ENCODE peak calls at places on chromosomes 5 and 9, in four cellular contexts. W, S, C and I are unnamed samples.

GRCh38 chr5:158992104-158992740 is 107.5 kb downstream of the EBF1 start:
- DNase-seq in W (no peak), S (no peak), C (no peak), I (no peak)

GRCh38 chr5:32044904-32045303 is 129.2 kb downstream of the GOLPH3 start:
- DNase-seq in W (no peak), S (no peak), C (no peak), I (peak; percentile 97)

GRCh38 chr5:98543490-98543889 is 230.0 kb upstream of the RGMB start:
- DNase-seq in W (no peak), S (no peak), C (no peak), I (no peak)

GRCh38 chr9:134626141-134626423 is 15.5 kb upstream of the COL5A1 start:
- DNase-seq in W (no peak), S (no peak), C (no peak), I (no peak)

GRCh38 chr9:33464045-33464636 is 9.6 kb downstream of the NOL6 start:
- DNase-seq in W (no peak), S (no peak), C (no peak), I (no peak)

GRCh38 chr5:181160144-181160754 is 12.9 kb downstream of the OR2V2 start:
- DNase-seq in W (peak; percentile 72), S (peak; percentile 68), C (peak; percentile 89), I (peak; percentile 69)

GRCh38 chr5:66410056-66410455 is 186.1 kb upstream of the MAST4 start:
- DNase-seq in W (peak; percentile 73), S (no peak), C (no peak), I (no peak)

GRCh38 chr9:89359636-89360315 is 41.5 kb downstream of the SECISBP2 start:
- DNase-seq in W (no peak), S (no peak), C (no peak), I (no peak)

GRCh38 chr5:180908998-180909731 is 10.2 kb downstream of the BTNL8 start:
- DNase-seq in W (no peak), S (no peak), C (no peak), I (no peak)

GRCh38 chr9:86822414-86822813 is 124.9 kb downstream of the GAS1 start:
- DNase-seq in W (no peak), S (no peak), C (no peak), I (no peak)

GRCh38 chr9:86550411-86550810 is 196.2 kb upstream of the TUT7 start:
- DNase-seq in W (no peak), S (no peak), C (no peak), I (no peak)

GRCh38 chr5:79508794-79509193 is 5.1 kb downstream of the HOMER1 start:
- DNase-seq in W (no peak), S (no peak), C (no peak), I (no peak)

GRCh38 chr5:179455320-179455719 is 95.0 kb upstream of the RUFY1 start:
- DNase-seq in W (no peak), S (no peak), C (no peak), I (no peak)

GRCh38 chr5:31823477-31823876 is 184.5 kb downstream of the PDZD2 start:
- DNase-seq in W (no peak), S (no peak), C (no peak), I (no peak)

GRCh38 chr9:134691695-134692572 is 50.3 kb downstream of the COL5A1 start:
- DNase-seq in W (no peak), S (no peak), C (no peak), I (no peak)

GRCh38 chr5:168066536-168067208 is 224.8 kb upstream of the WWC1 start:
- DNase-seq in W (no peak), S (no peak), C (no peak), I (no peak)

GRCh38 chr5:56183507-56183906 is 49.6 kb downstream of the ANKRD55 start:
- DNase-seq in W (no peak), S (no peak), C (no peak), I (peak; percentile 62)

GRCh38 chr9:133889498-133890301 is 102.4 kb downstream of the VAV2 start:
- DNase-seq in W (peak; percentile 83), S (no peak), C (no peak), I (no peak)

GRCh38 chr9:27117489-27118135 is 8.6 kb downstream of the TEK start:
- DNase-seq in W (peak; percentile 65), S (no peak), C (no peak), I (no peak)

GRCh38 chr9:134185536-134186011 is 21.2 kb upstream of the RNU6ATAC start:
- DNase-seq in W (no peak), S (no peak), C (peak; percentile 47), I (no peak)

GRCh38 chr5:11588803-11589202 is 315.4 kb downstream of the CTNND2 start:
- DNase-seq in W (no peak), S (no peak), C (no peak), I (no peak)

GRCh38 chr5:53126514-53126913 is 17.0 kb upstream of the MOCS2 start:
- DNase-seq in W (no peak), S (no peak), C (no peak), I (no peak)

GRCh38 chr9:112035166-112035816 is 138.7 kb downstream of the UGCG start:
- DNase-seq in W (no peak), S (no peak), C (no peak), I (no peak)

GRCh38 chr5:1497271-1497777 is 26.4 kb downstream of the LPCAT1 start:
- DNase-seq in W (no peak), S (no peak), C (no peak), I (no peak)

GRCh38 chr5:73464016-73464745 is 15.6 kb upstream of the FOXD1 start:
- DNase-seq in W (no peak), S (no peak), C (no peak), I (no peak)

GRCh38 chr9:35816708-35817107 is 1.9 kb upstream of the HINT2 start:
- DNase-seq in W (no peak), S (no peak), C (no peak), I (no peak)

GRCh38 chr5:14048434-14048833 is 94.7 kb upstream of the TRIO start:
- DNase-seq in W (no peak), S (no peak), C (no peak), I (no peak)

GRCh38 chr5:114448496-114448895 is 86.6 kb downstream of the KCNN2 start:
- DNase-seq in W (no peak), S (no peak), C (no peak), I (no peak)

GRCh38 chr9:121778252-121779225 is 127.1 kb downstream of the DAB2IP start:
- DNase-seq in W (no peak), S (no peak), C (no peak), I (no peak)

GRCh38 chr5:2251298-2251697 is 368.6 kb upstream of the IRX4 start:
- DNase-seq in W (no peak), S (no peak), C (no peak), I (no peak)